ENCODE peak calls at places on chromosome 18, in eight cellular contexts. One of them, this sample, is unnamed.

GRCh38 chr18:52237551-52237950 is 102.4 kb upstream of the DCC start:
- DNase-seq in PC-3: peak; percentile 52
- DNase-seq in AG10803: peak; percentile 69
- DNase-seq in bronchial epithelial cell: peak; percentile 91
- DNase-seq in AG04450: no peak
- DNase-seq in testis: no peak
- DNase-seq in cardiac muscle cell: no peak
- DNase-seq in cardiac fibroblast: peak; percentile 43
- DNase-seq in this sample: no peak

GRCh38 chr18:50268022-50268747 is 1.9 kb upstream of the CFAP53 start:
- DNase-seq in PC-3: no peak
- DNase-seq in AG10803: peak; percentile 59
- DNase-seq in bronchial epithelial cell: peak; percentile 53
- DNase-seq in AG04450: no peak
- DNase-seq in testis: peak; percentile 77
- DNase-seq in cardiac muscle cell: peak; percentile 68
- DNase-seq in cardiac fibroblast: peak; percentile 70
- DNase-seq in this sample: peak; percentile 79

GRCh38 chr18:61322265-61322873 is 10.9 kb upstream of the CDH20 start:
- DNase-seq in PC-3: peak; percentile 66
- DNase-seq in AG10803: peak; percentile 50
- DNase-seq in bronchial epithelial cell: peak; percentile 29
- DNase-seq in AG04450: peak; percentile 8
- DNase-seq in testis: peak; percentile 76
- DNase-seq in cardiac muscle cell: peak; percentile 78
- DNase-seq in cardiac fibroblast: peak; percentile 67
- DNase-seq in this sample: no peak

GRCh38 chr18:80023173-80023572 is 11.1 kb upstream of the RBFA start:
- DNase-seq in PC-3: no peak
- DNase-seq in AG10803: no peak
- DNase-seq in bronchial epithelial cell: no peak
- DNase-seq in AG04450: no peak
- DNase-seq in testis: peak; percentile 37
- DNase-seq in cardiac muscle cell: no peak
- DNase-seq in cardiac fibroblast: no peak
- DNase-seq in this sample: no peak

GRCh38 chr18:58189008-58189407 is 145.0 kb downstream of the NEDD4L start:
- DNase-seq in PC-3: no peak
- DNase-seq in AG10803: no peak
- DNase-seq in bronchial epithelial cell: no peak
- DNase-seq in AG04450: no peak
- DNase-seq in testis: no peak
- DNase-seq in cardiac muscle cell: peak; percentile 53
- DNase-seq in cardiac fibroblast: no peak
- DNase-seq in this sample: no peak

GRCh38 chr18:54740146-54740844 is 88.0 kb upstream of the RAB27B start:
- DNase-seq in PC-3: peak; percentile 62
- DNase-seq in AG10803: peak; percentile 9
- DNase-seq in bronchial epithelial cell: peak; percentile 86
- DNase-seq in AG04450: peak; percentile 6
- DNase-seq in testis: no peak
- DNase-seq in cardiac muscle cell: peak; percentile 21
- DNase-seq in cardiac fibroblast: peak; percentile 49
- DNase-seq in this sample: no peak

GRCh38 chr18:63476666-63477065 is at the start of gene SERPINB5:
- DNase-seq in PC-3: peak; percentile 96
- DNase-seq in AG10803: no peak
- DNase-seq in bronchial epithelial cell: peak; percentile 100
- DNase-seq in AG04450: no peak
- DNase-seq in testis: no peak
- DNase-seq in cardiac muscle cell: no peak
- DNase-seq in cardiac fibroblast: no peak
- DNase-seq in this sample: no peak

GRCh38 chr18:785242-785641 is 26.8 kb downstream of the YES1 start:
- DNase-seq in PC-3: no peak
- DNase-seq in AG10803: no peak
- DNase-seq in bronchial epithelial cell: no peak
- DNase-seq in AG04450: no peak
- DNase-seq in testis: no peak
- DNase-seq in cardiac muscle cell: no peak
- DNase-seq in cardiac fibroblast: no peak
- DNase-seq in this sample: no peak

GRCh38 chr18:35444636-35445035 is 53.1 kb downstream of the INO80C start:
- DNase-seq in PC-3: no peak
- DNase-seq in AG10803: no peak
- DNase-seq in bronchial epithelial cell: no peak
- DNase-seq in AG04450: no peak
- DNase-seq in testis: no peak
- DNase-seq in cardiac muscle cell: no peak
- DNase-seq in cardiac fibroblast: no peak
- DNase-seq in this sample: no peak

GRCh38 chr18:56139792-56140254 is 498.6 kb downstream of the TXNL1 start:
- DNase-seq in PC-3: no peak
- DNase-seq in AG10803: peak; percentile 59
- DNase-seq in bronchial epithelial cell: no peak
- DNase-seq in AG04450: peak; percentile 72
- DNase-seq in testis: peak; percentile 78
- DNase-seq in cardiac muscle cell: no peak
- DNase-seq in cardiac fibroblast: peak; percentile 32
- DNase-seq in this sample: peak; percentile 23

GRCh38 chr18:39558658-39559057 is 1993.1 kb upstream of the CELF4 start:
- DNase-seq in PC-3: peak; percentile 1
- DNase-seq in AG10803: peak; percentile 1
- DNase-seq in bronchial epithelial cell: peak; percentile 60
- DNase-seq in AG04450: no peak
- DNase-seq in testis: no peak
- DNase-seq in cardiac muscle cell: peak; percentile 16
- DNase-seq in cardiac fibroblast: no peak
- DNase-seq in this sample: no peak

GRCh38 chr18:55300469-55301195 is 287.4 kb downstream of the TCF4 start:
- DNase-seq in PC-3: no peak
- DNase-seq in AG10803: peak; percentile 94
- DNase-seq in bronchial epithelial cell: no peak
- DNase-seq in AG04450: no peak
- DNase-seq in testis: no peak
- DNase-seq in cardiac muscle cell: no peak
- DNase-seq in cardiac fibroblast: no peak
- DNase-seq in this sample: no peak

GRCh38 chr18:79519751-79520472 is 124.2 kb downstream of the NFATC1 start:
- DNase-seq in PC-3: no peak
- DNase-seq in AG10803: no peak
- DNase-seq in bronchial epithelial cell: no peak
- DNase-seq in AG04450: no peak
- DNase-seq in testis: peak; percentile 26
- DNase-seq in cardiac muscle cell: peak; percentile 38
- DNase-seq in cardiac fibroblast: peak; percentile 40
- DNase-seq in this sample: no peak

GRCh38 chr18:37435150-37435872 is 130.3 kb downstream of the CELF4 start:
- DNase-seq in PC-3: no peak
- DNase-seq in AG10803: no peak
- DNase-seq in bronchial epithelial cell: peak; percentile 61
- DNase-seq in AG04450: no peak
- DNase-seq in testis: no peak
- DNase-seq in cardiac muscle cell: no peak
- DNase-seq in cardiac fibroblast: no peak
- DNase-seq in this sample: no peak

GRCh38 chr18:32577561-32577960 is 106.9 kb upstream of the GAREM1 start:
- DNase-seq in PC-3: no peak
- DNase-seq in AG10803: no peak
- DNase-seq in bronchial epithelial cell: no peak
- DNase-seq in AG04450: no peak
- DNase-seq in testis: no peak
- DNase-seq in cardiac muscle cell: no peak
- DNase-seq in cardiac fibroblast: no peak
- DNase-seq in this sample: no peak

GRCh38 chr18:32549248-32549842 is 78.7 kb upstream of the GAREM1 start:
- DNase-seq in PC-3: peak; percentile 49
- DNase-seq in AG10803: peak; percentile 15
- DNase-seq in bronchial epithelial cell: peak; percentile 48
- DNase-seq in AG04450: no peak
- DNase-seq in testis: peak; percentile 65
- DNase-seq in cardiac muscle cell: peak; percentile 68
- DNase-seq in cardiac fibroblast: peak; percentile 67
- DNase-seq in this sample: peak; percentile 23

GRCh38 chr18:68148862-68149261 is 566.0 kb downstream of the TMX3 start:
- DNase-seq in PC-3: no peak
- DNase-seq in AG10803: no peak
- DNase-seq in bronchial epithelial cell: no peak
- DNase-seq in AG04450: no peak
- DNase-seq in testis: no peak
- DNase-seq in cardiac muscle cell: no peak
- DNase-seq in cardiac fibroblast: no peak
- DNase-seq in this sample: no peak

GRCh38 chr18:78853341-78853740 is 126.3 kb upstream of the SALL3 start:
- DNase-seq in PC-3: no peak
- DNase-seq in AG10803: no peak
- DNase-seq in bronchial epithelial cell: no peak
- DNase-seq in AG04450: no peak
- DNase-seq in testis: no peak
- DNase-seq in cardiac muscle cell: no peak
- DNase-seq in cardiac fibroblast: no peak
- DNase-seq in this sample: no peak

GRCh38 chr18:23618862-23619387 is 32.6 kb upstream of the NPC1 start:
- DNase-seq in PC-3: no peak
- DNase-seq in AG10803: no peak
- DNase-seq in bronchial epithelial cell: peak; percentile 15
- DNase-seq in AG04450: no peak
- DNase-seq in testis: no peak
- DNase-seq in cardiac muscle cell: peak; percentile 21
- DNase-seq in cardiac fibroblast: no peak
- DNase-seq in this sample: no peak

GRCh38 chr18:4453712-4454547 is 1.2 kb downstream of the DLGAP1 start:
- DNase-seq in PC-3: no peak
- DNase-seq in AG10803: no peak
- DNase-seq in bronchial epithelial cell: no peak
- DNase-seq in AG04450: no peak
- DNase-seq in testis: peak; percentile 43
- DNase-seq in cardiac muscle cell: peak; percentile 55
- DNase-seq in cardiac fibroblast: no peak
- DNase-seq in this sample: peak; percentile 44
- TF ChIP-seq CTCF in PC-3: no peak
- TF ChIP-seq CTCF in AG10803: no peak
- TF ChIP-seq CTCF in bronchial epithelial cell: no peak
- TF ChIP-seq CTCF in AG04450: no peak
- TF ChIP-seq CTCF in testis: no peak
- TF ChIP-seq CTCF in cardiac muscle cell: no peak
- TF ChIP-seq CTCF in cardiac fibroblast: no peak
- TF ChIP-seq CTCF in this sample: no peak

GRCh38 chr18:8797206-8797605 is 91.8 kb downstream of the MTCL1 start:
- DNase-seq in PC-3: peak; percentile 79
- DNase-seq in AG10803: no peak
- DNase-seq in bronchial epithelial cell: peak; percentile 52
- DNase-seq in AG04450: no peak
- DNase-seq in testis: no peak
- DNase-seq in cardiac muscle cell: no peak
- DNase-seq in cardiac fibroblast: no peak
- DNase-seq in this sample: no peak
- H3K4me3 ChIP-seq in PC-3: no peak overlapping the region
- H3K4me3 ChIP-seq in AG10803: no peak overlapping the region
- H3K4me3 ChIP-seq in bronchial epithelial cell: no peak overlapping the region
- H3K4me3 ChIP-seq in AG04450: no peak overlapping the region
- H3K4me3 ChIP-seq in testis: no peak overlapping the region
- H3K4me3 ChIP-seq in cardiac muscle cell: no peak overlapping the region
- H3K4me3 ChIP-seq in cardiac fibroblast: no peak overlapping the region
- H3K4me3 ChIP-seq in this sample: no peak overlapping the region

GRCh38 chr18:47755102-47755456 is 175.4 kb downstream of the SMAD2 start:
- DNase-seq in PC-3: no peak
- DNase-seq in AG10803: no peak
- DNase-seq in bronchial epithelial cell: no peak
- DNase-seq in AG04450: no peak
- DNase-seq in testis: no peak
- DNase-seq in cardiac muscle cell: no peak
- DNase-seq in cardiac fibroblast: no peak
- DNase-seq in this sample: no peak

GRCh38 chr18:47752796-47753645 is 177.4 kb downstream of the SMAD2 start:
- DNase-seq in PC-3: no peak
- DNase-seq in AG10803: no peak
- DNase-seq in bronchial epithelial cell: no peak
- DNase-seq in AG04450: no peak
- DNase-seq in testis: no peak
- DNase-seq in cardiac muscle cell: no peak
- DNase-seq in cardiac fibroblast: no peak
- DNase-seq in this sample: no peak

GRCh38 chr18:47756364-47757016 is 174.0 kb downstream of the SMAD2 start:
- DNase-seq in PC-3: peak; percentile 51
- DNase-seq in AG10803: peak; percentile 42
- DNase-seq in bronchial epithelial cell: peak; percentile 41
- DNase-seq in AG04450: no peak
- DNase-seq in testis: peak; percentile 81
- DNase-seq in cardiac muscle cell: peak; percentile 69
- DNase-seq in cardiac fibroblast: peak; percentile 59
- DNase-seq in this sample: peak; percentile 63

GRCh38 chr18:47754311-47755101 is 176.0 kb downstream of the SMAD2 start:
- DNase-seq in PC-3: peak; percentile 34
- DNase-seq in AG10803: no peak
- DNase-seq in bronchial epithelial cell: peak; percentile 17
- DNase-seq in AG04450: no peak
- DNase-seq in testis: peak; percentile 81
- DNase-seq in cardiac muscle cell: peak; percentile 64
- DNase-seq in cardiac fibroblast: no peak
- DNase-seq in this sample: no peak

DNA sequence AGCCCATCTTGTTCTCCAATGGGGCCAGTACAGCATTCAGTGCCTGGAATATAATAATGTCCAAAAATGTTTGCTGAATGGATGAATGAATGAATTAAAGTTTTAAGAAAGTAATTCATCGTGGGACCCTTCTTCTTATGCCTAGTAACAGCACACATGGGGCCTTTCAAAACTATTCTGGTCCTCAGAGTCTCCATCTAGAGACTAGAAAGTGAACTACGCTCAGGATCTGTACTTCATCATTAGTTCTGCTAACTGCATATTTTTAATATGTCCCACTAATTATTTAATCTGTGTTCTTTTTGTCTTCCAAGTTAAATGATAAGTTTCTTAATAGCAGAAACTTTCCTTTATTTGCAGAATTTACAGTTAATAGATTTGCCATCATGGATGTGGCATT is 172.5 kb downstream of the SMAD2 start:
- DNase-seq in PC-3: peak; percentile 7
- DNase-seq in AG10803: no peak
- DNase-seq in bronchial epithelial cell: peak; percentile 11
- DNase-seq in AG04450: no peak
- DNase-seq in testis: no peak
- DNase-seq in cardiac muscle cell: no peak
- DNase-seq in cardiac fibroblast: no peak
- DNase-seq in this sample: no peak
- TF ChIP-seq CTCF in PC-3: peak; percentile 24
- TF ChIP-seq CTCF in AG10803: peak; percentile 50
- TF ChIP-seq CTCF in bronchial epithelial cell: peak; percentile 27
- TF ChIP-seq CTCF in AG04450: peak; percentile 42
- TF ChIP-seq CTCF in testis: peak; percentile 17
- TF ChIP-seq CTCF in cardiac muscle cell: peak; percentile 41
- TF ChIP-seq CTCF in cardiac fibroblast: peak; percentile 45
- TF ChIP-seq CTCF in this sample: peak; percentile 8

GRCh38 chr18:69935319-69936190 is 12.1 kb downstream of the CD226 start:
- DNase-seq in PC-3: no peak
- DNase-seq in AG10803: peak; percentile 40
- DNase-seq in bronchial epithelial cell: peak; percentile 55
- DNase-seq in AG04450: no peak
- DNase-seq in testis: no peak
- DNase-seq in cardiac muscle cell: peak; percentile 33
- DNase-seq in cardiac fibroblast: no peak
- DNase-seq in this sample: no peak

GRCh38 chr18:69936191-69936558 is 11.5 kb downstream of the CD226 start:
- DNase-seq in PC-3: no peak
- DNase-seq in AG10803: no peak
- DNase-seq in bronchial epithelial cell: no peak
- DNase-seq in AG04450: no peak
- DNase-seq in testis: peak; percentile 44
- DNase-seq in cardiac muscle cell: no peak
- DNase-seq in cardiac fibroblast: peak; percentile 17
- DNase-seq in this sample: no peak

GRCh38 chr18:69934866-69935265 is 12.8 kb downstream of the CD226 start:
- DNase-seq in PC-3: no peak
- DNase-seq in AG10803: no peak
- DNase-seq in bronchial epithelial cell: no peak
- DNase-seq in AG04450: no peak
- DNase-seq in testis: no peak
- DNase-seq in cardiac muscle cell: no peak
- DNase-seq in cardiac fibroblast: no peak
- DNase-seq in this sample: no peak
- H3K4me3 ChIP-seq in PC-3: no peak overlapping the region
- H3K4me3 ChIP-seq in AG10803: no peak overlapping the region
- H3K4me3 ChIP-seq in bronchial epithelial cell: no peak overlapping the region
- H3K4me3 ChIP-seq in AG04450: no peak overlapping the region
- H3K4me3 ChIP-seq in testis: no peak overlapping the region
- H3K4me3 ChIP-seq in cardiac muscle cell: no peak overlapping the region
- H3K4me3 ChIP-seq in cardiac fibroblast: no peak overlapping the region
- H3K4me3 ChIP-seq in this sample: no peak overlapping the region

This sample was measured in psoas muscle.